ENCODE peak calls at places on chromosomes 11 and 22, in nine cellular contexts. O is MM.1S, G is H1, A is pancreas, Z is kidney, M is astrocyte of the cerebellum, D is bronchial epithelial cell, N is lung, B is GM23338. P is an unnamed sample.

GRCh38 chr11:1138053-1138452 is 19.7 kb upstream of the MUC5AC start:
- DNase-seq in N (no peak), M (no peak), G (no peak), D (peak; percentile 46), Z (no peak), O (no peak), A (no peak), B (no peak), P (no peak)

GRCh38 chr11:445765-446588 is 4.1 kb upstream of the PTDSS2 start:
- DNase-seq in Z (peak; percentile 77), M (no peak), O (no peak), G (no peak), A (no peak), D (no peak), B (no peak), N (no peak), P (no peak)

GRCh38 chr11:64867748-64868462 is 10.5 kb downstream of the EHD1 start:
- DNase-seq in B (no peak), M (no peak), O (no peak), Z (no peak), N (no peak), G (no peak), A (no peak), D (peak; percentile 82), P (no peak)

GRCh38 chr11:17428261-17428660 is 39.8 kb upstream of the KCNJ11 start:
- DNase-seq in N (no peak), D (no peak), M (no peak), Z (no peak), G (no peak), O (no peak), B (no peak), A (no peak), P (no peak)

GRCh38 chr11:62217191-62217748 is 8.8 kb downstream of the SCGB2A1 start:
- DNase-seq in O (peak; percentile 27), Z (no peak), D (no peak), A (no peak), G (no peak), M (peak; percentile 2), N (no peak), B (peak; percentile 75), P (peak; percentile 28)

GRCh38 chr11:116786360-116786759 is 1.5 kb downstream of the ZPR1 start:
- DNase-seq in B (no peak), Z (no peak), O (no peak), A (no peak), M (no peak), G (no peak), N (no peak), D (no peak), P (no peak)

GRCh38 chr11:78131956-78132355 is 7.5 kb downstream of the ALG8 start:
- DNase-seq in G (no peak), A (no peak), O (no peak), D (peak; percentile 11), Z (no peak), N (no peak), M (no peak), B (no peak), P (no peak)

GRCh38 chr11:28833670-28834069 is 725.5 kb downstream of the METTL15 start:
- DNase-seq in Z (no peak), B (peak; percentile 14), M (peak; percentile 82), N (no peak), A (no peak), O (no peak), G (no peak), D (peak; percentile 94), P (peak; percentile 98)

GRCh38 chr22:20607157-20607907 is 99.9 kb downstream of the MED15 start:
- DNase-seq in D (no peak), G (no peak), N (no peak), O (no peak), A (no peak), B (peak; percentile 27), M (no peak), Z (no peak), P (no peak)

GRCh38 chr11:57638005-57638760 is 11.5 kb downstream of the YPEL4 start:
- DNase-seq in B (peak; percentile 99), A (peak; percentile 60), Z (peak; percentile 91), G (peak; percentile 89), M (peak; percentile 76), N (peak; percentile 85), O (no peak), D (peak; percentile 77), P (peak; percentile 84)

GRCh38 chr11:129853508-129854228 is 38.0 kb downstream of the TMEM45B start:
- DNase-seq in G (no peak), O (no peak), A (peak; percentile 72), M (no peak), B (peak; percentile 23), N (peak; percentile 71), Z (peak; percentile 85), D (peak; percentile 92), P (peak; percentile 54)

GRCh38 chr11:61482513-61482912 is 26.0 kb upstream of the LRRC10B start:
- DNase-seq in A (no peak), Z (no peak), M (no peak), B (peak; percentile 87), D (no peak), O (no peak), G (peak; percentile 44), N (no peak), P (no peak)

GRCh38 chr22:46053563-46054090 is 76.7 kb upstream of the WNT7B start:
- DNase-seq in Z (peak; percentile 94), D (no peak), G (no peak), M (no peak), A (peak; percentile 81), O (peak; percentile 80), B (no peak), N (peak; percentile 74), P (peak; percentile 62)

GRCh38 chr11:2200536-2200935 is 28.9 kb upstream of the TH start:
- DNase-seq in N (no peak), B (no peak), A (no peak), O (no peak), Z (peak; percentile 59), G (no peak), M (no peak), D (no peak), P (no peak)

GRCh38 chr22:29784451-29785361 is 17.5 kb downstream of the UQCR10 start:
- DNase-seq in D (no peak), M (no peak), A (peak; percentile 76), Z (peak; percentile 89), B (no peak), G (no peak), N (no peak), O (no peak), P (peak; percentile 76)
- H3K4me3 ChIP-seq in D (no peak overlapping the region), M (no peak overlapping the region), A (no peak overlapping the region), Z (no peak overlapping the region), B (no peak overlapping the region), G (no peak overlapping the region), N (no peak overlapping the region), O (no peak overlapping the region), P (no peak overlapping the region)

GRCh38 chr11:70084046-70084984 is 6.2 kb downstream of the ANO1 start:
- DNase-seq in G (no peak), A (no peak), B (no peak), O (no peak), D (no peak), Z (no peak), M (no peak), N (no peak), P (no peak)

GRCh38 chr11:70080763-70081162 is 2.6 kb downstream of the ANO1 start:
- DNase-seq in M (no peak), O (no peak), N (no peak), G (no peak), Z (peak; percentile 49), A (no peak), D (peak; percentile 97), B (no peak), P (no peak)

GRCh38 chr11:70079691-70080090 is 1.6 kb downstream of the ANO1 start:
- DNase-seq in O (no peak), G (no peak), D (no peak), Z (peak; percentile 48), A (no peak), M (no peak), N (no peak), B (no peak), P (no peak)

GRCh38 chr11:70085815-70086769 is 8.0 kb downstream of the ANO1 start:
- DNase-seq in N (no peak), M (no peak), Z (no peak), A (peak; percentile 62), D (no peak), G (no peak), O (no peak), B (peak; percentile 34), P (no peak)

DNA sequence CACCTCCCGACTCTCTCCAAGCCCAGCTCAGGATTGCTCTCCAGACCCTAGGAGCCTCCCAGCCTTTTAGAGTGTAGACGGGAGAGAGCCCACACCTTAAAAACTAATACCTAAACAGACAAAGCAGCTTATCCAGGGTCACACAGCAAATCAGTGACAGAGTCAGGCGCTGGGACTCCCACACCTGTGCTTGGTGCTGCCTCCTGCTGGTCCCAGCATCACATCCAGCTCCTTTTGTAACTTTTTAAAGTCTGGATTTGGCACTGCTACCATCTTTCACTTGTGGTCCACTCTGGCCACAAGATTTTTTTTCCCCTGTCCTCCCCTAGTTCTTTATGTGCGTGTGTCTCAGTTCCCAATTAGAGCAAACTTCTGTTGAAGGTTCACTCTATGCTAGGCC is 4.7 kb downstream of the ANO1 start:
- DNase-seq in N (no peak), O (peak; percentile 9), A (no peak), D (no peak), G (no peak), B (no peak), M (no peak), Z (no peak), P (no peak)
- TF ChIP-seq CTCF in N (no peak), O (peak; percentile 29), A (no peak), D (peak; percentile 36), G (peak; percentile 68), B (peak; percentile 76), M (peak; percentile 24), Z (no peak), P (peak; percentile 34)

GRCh38 chr22:30205281-30206115 is 41.1 kb downstream of the LIF start:
- DNase-seq in Z (peak; percentile 73), O (no peak), B (no peak), D (peak; percentile 81), N (no peak), G (no peak), A (peak; percentile 21), M (peak; percentile 76), P (peak; percentile 93)
- H3K4me3 ChIP-seq in Z (no peak overlapping the region), O (no peak overlapping the region), B (no peak overlapping the region), D (no peak overlapping the region), N (no peak overlapping the region), G (no peak overlapping the region), A (no peak overlapping the region), M (no peak overlapping the region), P (no peak overlapping the region)

GRCh38 chr11:131632971-131633370 is 262.6 kb downstream of the NTM start:
- DNase-seq in M (no peak), B (no peak), A (no peak), N (no peak), O (no peak), Z (no peak), G (no peak), D (no peak), P (no peak)

GRCh38 chr11:131626761-131627160 is 256.3 kb downstream of the NTM start:
- DNase-seq in G (no peak), Z (no peak), N (no peak), M (no peak), B (no peak), O (no peak), A (no peak), D (no peak), P (no peak)

GRCh38 chr11:131633978-131634377 is 263.6 kb downstream of the NTM start:
- DNase-seq in D (no peak), O (no peak), N (no peak), A (no peak), B (no peak), G (no peak), M (no peak), Z (no peak), P (no peak)

GRCh38 chr11:131628739-131629138 is 258.3 kb downstream of the NTM start:
- DNase-seq in M (no peak), A (no peak), B (no peak), Z (no peak), N (no peak), D (no peak), G (no peak), O (no peak), P (no peak)

GRCh38 chr11:131629925-131630324 is 259.5 kb downstream of the NTM start:
- DNase-seq in O (no peak), D (no peak), N (no peak), Z (no peak), B (no peak), G (no peak), A (no peak), M (no peak), P (no peak)
- TF ChIP-seq CTCF in O (no peak), D (no peak), N (no peak), Z (no peak), B (peak; percentile 33), G (peak; percentile 9), A (no peak), M (peak; percentile 42), P (no peak)